ENCODE peak calls at places on chromosomes 2 and 18, in eight cellular contexts. Q, F, A, X, E, U, Z and B are unnamed samples.

GRCh38 chr2:54595999-54596903 is 127.2 kb upstream of the EML6 start:
- DNase-seq in A (no peak), F (no peak), X (no peak), Q (no peak), Z (no peak), E (no peak), U (no peak), B (no peak)

GRCh38 chr2:96760036-96760985 is at the start of gene CNNM4:
- DNase-seq in E (peak), Z (peak), F (peak), Q (peak), X (peak), U (peak), A (peak), B (peak)

GRCh38 chr18:77455004-77455403 is 205.4 kb downstream of the GALR1 start:
- DNase-seq in U (no peak), Q (no peak), Z (no peak), E (no peak), A (no peak), X (no peak), F (no peak), B (no peak)

GRCh38 chr2:19541884-19542283 is 183.5 kb upstream of the OSR1 start:
- DNase-seq in F (peak), X (no peak), A (no peak), E (no peak), Z (no peak), U (no peak), Q (no peak), B (no peak)

GRCh38 chr2:42057902-42058450 is 10.2 kb downstream of the PKDCC start:
- DNase-seq in Q (no peak), Z (no peak), U (no peak), E (no peak), X (no peak), A (no peak), F (no peak), B (no peak)

GRCh38 chr18:63147973-63148372 is 171.6 kb downstream of the BCL2 start:
- DNase-seq in A (no peak), Z (no peak), U (no peak), F (no peak), Q (no peak), X (no peak), E (no peak), B (no peak)

GRCh38 chr2:18749912-18750526 is 160.7 kb upstream of the NT5C1B start:
- DNase-seq in X (no peak), F (peak), Q (peak), E (peak), Z (peak), U (no peak), A (peak), B (peak)

GRCh38 chr2:227877359-227878309 is 6.2 kb downstream of the DAW1 start:
- DNase-seq in F (no peak), A (peak), X (no peak), E (no peak), Z (no peak), Q (no peak), U (no peak), B (no peak)

GRCh38 chr2:80288576-80288975 is 16.0 kb downstream of the LRRTM1 start:
- DNase-seq in Z (no peak), X (no peak), Q (no peak), U (no peak), F (no peak), E (no peak), A (peak), B (no peak)

GRCh38 chr2:224927671-224928173 is 114.5 kb downstream of the DOCK10 start:
- DNase-seq in U (no peak), F (no peak), A (peak), X (peak), Z (no peak), E (no peak), Q (peak), B (no peak)

GRCh38 chr2:238305092-238305862 is 15.0 kb upstream of the TRAF3IP1 start:
- DNase-seq in U (peak), Z (no peak), E (no peak), F (no peak), A (no peak), X (no peak), Q (no peak), B (no peak)

GRCh38 chr2:33268246-33268831 is 208.1 kb upstream of the RASGRP3 start:
- DNase-seq in E (no peak), X (no peak), U (no peak), A (no peak), Q (no peak), Z (no peak), F (no peak), B (no peak)

GRCh38 chr2:38750011-38750792 is 959 bp downstream of the SRSF7 start:
- DNase-seq in A (peak), X (no peak), F (peak), U (peak), E (peak), Q (peak), Z (peak), B (no peak)

GRCh38 chr2:227000123-227000522 is 163.9 kb downstream of the COL4A4 start:
- DNase-seq in F (no peak), E (no peak), X (no peak), U (no peak), A (no peak), Z (no peak), Q (no peak), B (no peak)

GRCh38 chr2:63788070-63788469 is 53.6 kb upstream of the UGP2 start:
- DNase-seq in Z (peak), E (no peak), X (peak), A (peak), Q (no peak), F (peak), U (no peak), B (no peak)

GRCh38 chr2:191869178-191869577 is 22.3 kb upstream of the CAVIN2 start:
- DNase-seq in X (no peak), Q (no peak), U (no peak), Z (peak), A (peak), F (no peak), E (no peak), B (no peak)

GRCh38 chr2:219362524-219363164 is 25.1 kb downstream of the DNPEP start:
- DNase-seq in Q (peak), F (peak), A (peak), E (peak), Z (peak), X (peak), U (no peak), B (peak)

GRCh38 chr2:83665894-83666293 is 793.2 kb downstream of the SUCLG1 start:
- DNase-seq in Q (no peak), Z (peak), X (peak), U (no peak), F (no peak), A (peak), E (no peak), B (no peak)

GRCh38 chr2:170362313-170362795 is 184.4 kb downstream of the MYO3B start:
- DNase-seq in A (no peak), Q (no peak), X (no peak), Z (no peak), E (no peak), F (no peak), U (no peak), B (no peak)

GRCh38 chr2:237097326-237097910 is 11.7 kb downstream of the COPS8 start:
- DNase-seq in Z (no peak), Q (no peak), F (peak), U (no peak), A (no peak), E (no peak), X (no peak), B (no peak)

GRCh38 chr2:215705771-215706261 is 269.9 kb upstream of the FN1 start:
- DNase-seq in Z (no peak), E (no peak), Q (no peak), A (peak), F (no peak), U (no peak), X (no peak), B (no peak)

GRCh38 chr2:109494842-109495241 is 118.9 kb downstream of the SEPTIN10 start:
- DNase-seq in A (no peak), E (no peak), X (no peak), F (no peak), U (no peak), Z (no peak), Q (no peak), B (no peak)

GRCh38 chr2:118121101-118121500 is 32.8 kb downstream of the INSIG2 start:
- DNase-seq in U (no peak), E (no peak), Q (no peak), X (no peak), Z (no peak), F (no peak), A (no peak), B (no peak)

GRCh38 chr2:217510790-217511291 is 492.0 kb downstream of the TNS1 start:
- DNase-seq in E (peak), A (peak), Z (peak), F (peak), U (no peak), Q (peak), X (no peak), B (peak)

GRCh38 chr2:8337321-8337720 is 344.5 kb upstream of the ID2 start:
- DNase-seq in Z (no peak), U (no peak), Q (no peak), X (no peak), F (no peak), A (no peak), E (no peak), B (no peak)

GRCh38 chr18:67385455-67385854 is 131.1 kb downstream of the DSEL start:
- DNase-seq in A (peak), F (no peak), Z (peak), U (no peak), Q (no peak), E (no peak), X (no peak), B (no peak)

GRCh38 chr2:106523980-106524665 is 37.0 kb downstream of the CD8B2 start:
- DNase-seq in Z (no peak), Q (peak), X (no peak), U (no peak), F (no peak), E (no peak), A (no peak), B (no peak)

GRCh38 chr2:120395221-120395620 is 49.3 kb downstream of the INHBB start:
- DNase-seq in F (no peak), E (no peak), Z (no peak), A (no peak), U (no peak), X (no peak), Q (no peak), B (no peak)

GRCh38 chr2:205686231-205687017 is 4.1 kb downstream of the NRP2 start:
- DNase-seq in E (no peak), F (no peak), U (no peak), A (peak), Q (no peak), X (no peak), Z (no peak), B (no peak)

GRCh38 chr2:205687018-205687956 is 5.0 kb downstream of the NRP2 start:
- DNase-seq in Z (no peak), F (no peak), A (no peak), E (no peak), X (no peak), Q (no peak), U (no peak), B (no peak)

GRCh38 chr2:205683991-205684390 is 1.7 kb downstream of the NRP2 start:
- DNase-seq in A (no peak), X (no peak), U (no peak), F (no peak), Q (no peak), E (no peak), Z (no peak), B (no peak)

GRCh38 chr2:205684871-205685313 is 2.6 kb downstream of the NRP2 start:
- DNase-seq in X (no peak), U (peak), E (no peak), Z (no peak), A (peak), Q (no peak), F (no peak), B (no peak)

GRCh38 chr2:205685314-205686230 is 3.3 kb downstream of the NRP2 start:
- DNase-seq in U (peak), A (peak), Z (no peak), X (no peak), E (peak), Q (peak), F (peak), B (no peak)
- H3K4me3 ChIP-seq in U (peak), A (peak), Z (peak), X (peak), E (peak), Q (peak), F (peak), B (peak)

GRCh38 chr2:197075754-197076337 is 149.3 kb upstream of the PGAP1 start:
- DNase-seq in A (no peak), Z (no peak), E (no peak), U (no peak), F (no peak), X (no peak), Q (no peak), B (no peak)
- TF ChIP-seq CTCF in A (peak), Z (peak), E (peak), U (peak), F (peak), X (peak), Q (no peak), B (peak)

GRCh38 chr2:40279479-40279878 is 172.4 kb downstream of the SLC8A1 start:
- DNase-seq in Q (no peak), F (no peak), X (no peak), Z (no peak), E (no peak), A (no peak), U (no peak), B (no peak)

GRCh38 chr2:40282428-40282827 is 169.5 kb downstream of the SLC8A1 start:
- DNase-seq in A (peak), Q (no peak), Z (no peak), F (no peak), E (no peak), X (no peak), U (no peak), B (no peak)

GRCh38 chr2:40283111-40283909 is 168.6 kb downstream of the SLC8A1 start:
- DNase-seq in Q (no peak), E (no peak), Z (no peak), F (peak), X (no peak), A (no peak), U (no peak), B (no peak)

GRCh38 chr2:40279001-40279400 is 172.9 kb downstream of the SLC8A1 start:
- DNase-seq in F (no peak), U (no peak), E (no peak), X (no peak), Z (no peak), Q (no peak), A (peak), B (no peak)

DNA sequence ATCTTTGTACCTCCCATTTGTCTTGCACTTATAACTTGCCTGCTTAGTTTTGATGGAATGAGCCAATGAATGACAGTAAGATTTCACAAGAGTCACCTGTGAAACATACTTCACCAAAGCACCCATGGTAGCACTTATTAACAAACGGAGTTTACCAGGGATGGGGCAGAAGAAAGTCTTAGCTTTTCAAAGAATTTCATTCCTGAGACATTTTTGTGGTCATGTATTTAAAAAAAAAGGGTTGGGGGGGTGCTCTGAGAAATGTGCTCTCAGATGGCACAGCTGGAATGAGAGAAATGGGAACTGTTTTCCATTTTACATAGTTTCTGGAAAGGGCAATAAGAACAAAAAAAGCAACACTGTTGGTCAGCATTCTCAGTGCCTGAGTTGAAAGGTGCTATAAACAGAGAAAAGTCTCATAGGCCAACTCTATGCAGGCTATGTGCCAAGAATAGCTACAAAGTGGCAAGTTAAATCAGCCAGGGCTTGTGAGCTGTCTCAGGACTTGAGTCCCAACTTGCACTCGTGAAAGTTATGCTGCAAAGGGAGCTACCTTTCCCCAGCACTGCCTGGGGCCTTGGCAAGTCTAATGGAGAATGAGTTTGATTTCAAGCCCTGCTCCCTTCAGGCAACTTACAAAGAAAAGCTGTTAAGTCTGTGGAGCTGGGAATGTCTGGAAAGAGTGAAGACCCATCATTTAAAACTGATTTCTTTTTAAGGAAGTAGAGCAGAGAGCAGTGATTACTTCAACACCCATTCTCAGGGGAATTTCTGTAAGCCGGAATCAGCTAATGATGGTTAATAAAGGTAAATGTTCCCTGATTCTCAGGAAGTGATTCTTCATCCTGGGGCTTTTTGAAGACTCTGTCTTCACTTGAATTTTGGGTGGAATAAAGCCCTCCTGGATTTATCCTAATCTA is 170.6 kb downstream of the SLC8A1 start:
- DNase-seq in E (peak), Q (no peak), Z (peak), A (peak), F (peak), X (peak), U (no peak), B (peak)
- H3K4me3 ChIP-seq in E (no peak), Q (no peak), Z (no peak), A (no peak), F (no peak), X (no peak), U (no peak), B (no peak)

GRCh38 chr18:54957987-54958386 is 1.3 kb downstream of the CCDC68 start:
- DNase-seq in F (no peak), Z (no peak), Q (no peak), E (no peak), U (no peak), A (peak), X (no peak), B (peak)

GRCh38 chr18:54961016-54961423 is 1.8 kb upstream of the CCDC68 start:
- DNase-seq in F (no peak), Z (peak), Q (no peak), X (no peak), A (peak), U (no peak), E (no peak), B (no peak)

GRCh38 chr18:54960197-54960596 is 936 bp upstream of the CCDC68 start:
- DNase-seq in Q (no peak), X (no peak), U (no peak), A (no peak), F (no peak), E (no peak), Z (no peak), B (no peak)

GRCh38 chr18:54957295-54957694 is 2.0 kb downstream of the CCDC68 start:
- DNase-seq in A (peak), Q (no peak), Z (no peak), U (no peak), F (no peak), E (no peak), X (no peak), B (no peak)

DNA sequence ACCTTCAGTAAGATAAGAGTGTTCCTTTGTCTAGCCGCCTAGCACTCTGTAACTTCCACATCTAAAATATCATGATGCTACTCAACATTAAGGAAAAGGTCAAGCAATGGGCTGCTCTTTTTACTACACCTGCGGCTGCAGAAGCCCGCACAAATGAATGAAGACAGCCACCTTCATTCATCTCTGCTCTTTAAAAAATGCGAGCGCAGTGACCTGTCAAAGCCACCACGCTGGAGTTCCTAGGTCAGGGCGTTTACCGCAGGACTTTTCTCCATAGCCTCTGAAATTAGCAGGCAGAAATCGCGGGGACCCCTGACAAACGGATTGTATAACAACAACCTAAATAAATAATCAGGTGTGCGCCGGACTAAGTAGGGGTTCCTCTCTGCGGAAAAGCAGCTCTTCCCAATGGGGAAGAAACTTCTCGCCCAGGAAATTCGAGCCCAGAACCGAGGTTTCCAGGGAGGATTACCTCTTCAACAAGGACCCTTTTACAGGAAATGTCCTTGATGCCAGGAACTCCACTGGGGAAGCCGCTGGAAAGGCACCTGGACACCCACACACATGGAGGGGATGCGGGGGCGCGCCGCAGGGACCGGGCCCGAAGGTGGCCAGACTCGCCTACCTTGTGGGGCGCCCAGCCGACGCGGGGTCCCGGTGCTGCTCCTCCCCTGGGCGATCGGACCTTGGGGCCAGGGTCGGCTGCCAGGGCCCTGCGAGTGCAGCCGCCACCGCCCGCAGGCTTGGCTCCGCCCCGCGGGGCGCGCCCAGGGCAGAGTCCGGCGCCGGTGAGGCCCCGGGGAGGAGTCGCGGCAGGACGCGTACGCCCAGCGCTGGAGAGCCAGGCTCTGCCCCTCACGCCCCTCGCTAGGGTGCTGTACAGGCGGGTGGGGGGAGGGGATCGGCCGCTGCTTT is at the start of gene CCDC68:
- DNase-seq in A (peak), X (no peak), Q (peak), Z (peak), F (no peak), E (peak), U (peak), B (no peak)
- TF ChIP-seq CTCF in A (no peak), X (no peak), Q (no peak), Z (no peak), F (no peak), E (no peak), U (no peak), B (no peak)

DNA sequence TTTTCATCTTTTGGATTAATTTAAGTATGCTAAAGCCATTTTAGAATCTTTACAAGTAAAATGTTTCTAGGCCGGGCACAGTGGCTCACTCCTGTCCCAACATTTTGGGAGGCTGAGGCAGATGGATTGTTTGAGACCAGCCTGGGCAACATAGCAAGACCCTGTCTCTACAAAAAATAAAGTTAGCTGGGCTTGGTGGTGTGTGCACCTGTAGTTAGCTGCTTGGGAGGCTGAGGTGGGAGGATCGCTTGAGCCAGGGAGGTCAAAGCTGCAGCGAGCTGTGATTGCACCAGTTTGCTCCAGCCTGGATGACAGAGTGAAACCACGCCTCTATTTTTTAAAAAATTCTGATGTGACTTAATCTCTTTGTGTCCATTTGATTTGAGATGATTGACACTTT is 3.9 kb downstream of the PPM1B start:
- DNase-seq in F (no peak), Q (no peak), A (no peak), Z (no peak), E (no peak), U (no peak), X (no peak), B (no peak)
- H3K4me3 ChIP-seq in F (no peak), Q (no peak), A (no peak), Z (no peak), E (no peak), U (no peak), X (no peak), B (no peak)

GRCh38 chr2:148893906-148894305 is 18.9 kb downstream of the KIF5C start:
- DNase-seq in Q (no peak), E (no peak), U (no peak), F (no peak), Z (no peak), X (no peak), A (no peak), B (no peak)

GRCh38 chr2:148885988-148886387 is 11.0 kb downstream of the KIF5C start:
- DNase-seq in U (no peak), X (no peak), F (no peak), Q (no peak), Z (no peak), E (no peak), A (no peak), B (no peak)

GRCh38 chr2:148887349-148888002 is 12.4 kb downstream of the KIF5C start:
- DNase-seq in A (no peak), Q (no peak), E (no peak), U (no peak), F (no peak), X (no peak), Z (no peak), B (no peak)

GRCh38 chr2:148885209-148885608 is 10.2 kb downstream of the KIF5C start:
- DNase-seq in U (no peak), X (no peak), A (no peak), Q (no peak), Z (no peak), F (no peak), E (no peak), B (no peak)

GRCh38 chr2:148888003-148888501 is 13.0 kb downstream of the KIF5C start:
- DNase-seq in E (no peak), A (no peak), X (no peak), Z (no peak), F (no peak), Q (no peak), U (no peak), B (no peak)
- TF ChIP-seq CTCF in E (no peak), A (no peak), X (no peak), Z (no peak), F (no peak), Q (no peak), U (no peak), B (no peak)

GRCh38 chr2:202815548-202816420 is 55.8 kb downstream of the ICA1L start:
- DNase-seq in F (no peak), Z (peak), X (no peak), E (no peak), U (no peak), Q (no peak), A (peak), B (no peak)
- H3K4me3 ChIP-seq in F (no peak), Z (no peak), X (no peak), E (no peak), U (no peak), Q (no peak), A (no peak), B (no peak)